ENCODE peak calls at places on chromosomes 7 and 10, in nine cellular contexts. One of them, this sample, is unnamed.
A peak's percentile ranks its signal among the peaks of the same experiment; 100 is the strongest.

GRCh38 chr7:74412061-74412460 is 41.6 kb upstream of the GTF2IRD1 start:
- DNase-seq in heart left ventricle: no peak
- DNase-seq in A549: no peak
- DNase-seq in H9: no peak
- DNase-seq in CD4-positive, alpha-beta T cell: no peak
- DNase-seq in heart right ventricle: no peak
- DNase-seq in H1: no peak
- DNase-seq in prostate gland: no peak
- DNase-seq in HCT116: no peak
- DNase-seq in this sample: no peak

GRCh38 chr7:94040254-94040653 is 36.1 kb upstream of the BET1 start:
- DNase-seq in heart left ventricle: no peak
- DNase-seq in A549: no peak
- DNase-seq in H9: no peak
- DNase-seq in CD4-positive, alpha-beta T cell: no peak
- DNase-seq in heart right ventricle: no peak
- DNase-seq in H1: no peak
- DNase-seq in prostate gland: no peak
- DNase-seq in HCT116: no peak
- DNase-seq in this sample: no peak

GRCh38 chr7:35781767-35782515 is 18.9 kb upstream of the SEPTIN7 start:
- DNase-seq in heart left ventricle: no peak
- DNase-seq in A549: no peak
- DNase-seq in H9: no peak
- DNase-seq in CD4-positive, alpha-beta T cell: no peak
- DNase-seq in heart right ventricle: no peak
- DNase-seq in H1: no peak
- DNase-seq in prostate gland: no peak
- DNase-seq in HCT116: no peak
- DNase-seq in this sample: no peak

GRCh38 chr10:78781251-78781913 is 287.4 kb upstream of the ZMIZ1 start:
- DNase-seq in heart left ventricle: no peak
- DNase-seq in A549: no peak
- DNase-seq in H9: no peak
- DNase-seq in CD4-positive, alpha-beta T cell: no peak
- DNase-seq in heart right ventricle: no peak
- DNase-seq in H1: no peak
- DNase-seq in prostate gland: no peak
- DNase-seq in HCT116: no peak
- DNase-seq in this sample: no peak

GRCh38 chr7:8131694-8132605 is 130.0 kb downstream of the ICA1 start:
- DNase-seq in heart left ventricle: no peak
- DNase-seq in A549: no peak
- DNase-seq in H9: no peak
- DNase-seq in CD4-positive, alpha-beta T cell: peak; percentile 37
- DNase-seq in heart right ventricle: no peak
- DNase-seq in H1: no peak
- DNase-seq in prostate gland: no peak
- DNase-seq in HCT116: no peak
- DNase-seq in this sample: no peak

GRCh38 chr10:61643316-61643751 is 19.4 kb upstream of the CABCOCO1 start:
- DNase-seq in heart left ventricle: no peak
- DNase-seq in A549: no peak
- DNase-seq in H9: no peak
- DNase-seq in CD4-positive, alpha-beta T cell: no peak
- DNase-seq in heart right ventricle: no peak
- DNase-seq in H1: no peak
- DNase-seq in prostate gland: no peak
- DNase-seq in HCT116: no peak
- DNase-seq in this sample: no peak

GRCh38 chr7:64876792-64877713 is 26.0 kb upstream of the ZNF273 start:
- DNase-seq in heart left ventricle: peak; percentile 45
- DNase-seq in A549: no peak
- DNase-seq in H9: peak; percentile 27
- DNase-seq in CD4-positive, alpha-beta T cell: peak; percentile 52
- DNase-seq in heart right ventricle: peak; percentile 51
- DNase-seq in H1: peak; percentile 4
- DNase-seq in prostate gland: peak; percentile 46
- DNase-seq in HCT116: no peak
- DNase-seq in this sample: peak; percentile 55

GRCh38 chr10:8035641-8036520 is 18.6 kb upstream of the GATA3 start:
- DNase-seq in heart left ventricle: no peak
- DNase-seq in A549: no peak
- DNase-seq in H9: no peak
- DNase-seq in CD4-positive, alpha-beta T cell: no peak
- DNase-seq in heart right ventricle: no peak
- DNase-seq in H1: peak; percentile 54
- DNase-seq in prostate gland: no peak
- DNase-seq in HCT116: no peak
- DNase-seq in this sample: no peak

GRCh38 chr10:77247076-77247561 is 390.5 kb downstream of the KCNMA1 start:
- DNase-seq in heart left ventricle: no peak
- DNase-seq in A549: no peak
- DNase-seq in H9: no peak
- DNase-seq in CD4-positive, alpha-beta T cell: no peak
- DNase-seq in heart right ventricle: no peak
- DNase-seq in H1: no peak
- DNase-seq in prostate gland: no peak
- DNase-seq in HCT116: no peak
- DNase-seq in this sample: no peak

GRCh38 chr10:82397859-82398258 is 522.9 kb downstream of the NRG3 start:
- DNase-seq in heart left ventricle: no peak
- DNase-seq in A549: no peak
- DNase-seq in H9: no peak
- DNase-seq in CD4-positive, alpha-beta T cell: no peak
- DNase-seq in heart right ventricle: no peak
- DNase-seq in H1: no peak
- DNase-seq in prostate gland: no peak
- DNase-seq in HCT116: no peak
- DNase-seq in this sample: no peak

GRCh38 chr10:26640391-26640790 is 57.1 kb upstream of the PDSS1 start:
- DNase-seq in heart left ventricle: no peak
- DNase-seq in A549: no peak
- DNase-seq in H9: no peak
- DNase-seq in CD4-positive, alpha-beta T cell: no peak
- DNase-seq in heart right ventricle: no peak
- DNase-seq in H1: no peak
- DNase-seq in prostate gland: no peak
- DNase-seq in HCT116: no peak
- DNase-seq in this sample: no peak

GRCh38 chr10:5423774-5424173 is 11.4 kb downstream of the NET1 start:
- DNase-seq in heart left ventricle: no peak
- DNase-seq in A549: no peak
- DNase-seq in H9: no peak
- DNase-seq in CD4-positive, alpha-beta T cell: no peak
- DNase-seq in heart right ventricle: no peak
- DNase-seq in H1: no peak
- DNase-seq in prostate gland: no peak
- DNase-seq in HCT116: no peak
- DNase-seq in this sample: no peak

DNA sequence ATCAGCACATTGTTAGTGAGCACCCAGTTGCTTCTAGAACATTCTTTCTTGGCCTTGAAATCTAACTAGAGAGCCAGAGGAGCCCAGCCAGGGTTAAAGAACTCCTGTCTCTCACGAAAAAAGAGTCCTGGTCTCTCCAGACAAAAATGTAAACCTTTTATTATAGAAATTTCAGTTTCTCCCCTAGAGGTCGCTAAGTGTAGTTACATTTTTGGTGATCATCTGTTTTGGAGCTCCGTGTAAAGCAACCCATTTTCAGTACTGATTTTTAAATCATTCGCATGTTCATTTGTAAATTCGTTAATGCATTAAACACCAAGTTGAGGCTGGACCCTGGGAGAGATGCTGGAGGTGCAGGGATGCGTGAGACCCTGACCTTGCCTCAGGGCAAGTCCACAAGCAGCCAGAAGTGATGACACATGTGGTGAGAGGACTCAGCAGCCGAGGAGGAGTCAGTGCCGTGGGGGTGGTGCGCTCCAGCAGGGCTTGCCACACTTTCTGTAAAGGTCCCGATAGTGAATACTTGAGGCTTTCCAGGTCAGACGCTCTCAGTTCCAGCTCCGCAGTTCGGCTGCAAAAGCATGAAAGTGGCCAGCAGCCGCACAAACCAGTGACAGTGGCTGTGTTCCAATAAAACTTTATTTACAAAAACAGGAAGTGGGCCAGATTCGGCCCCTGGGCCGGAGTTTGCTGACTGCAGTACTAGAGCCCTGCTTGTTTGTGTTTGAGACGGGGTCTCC is 578.6 kb upstream of the FOXK1 start:
- DNase-seq in heart left ventricle: no peak
- DNase-seq in A549: peak; percentile 59
- DNase-seq in H9: peak; percentile 52
- DNase-seq in CD4-positive, alpha-beta T cell: no peak
- DNase-seq in heart right ventricle: no peak
- DNase-seq in H1: peak; percentile 58
- DNase-seq in prostate gland: no peak
- DNase-seq in HCT116: peak; percentile 32
- DNase-seq in this sample: peak; percentile 72
- TF ChIP-seq CTCF in heart left ventricle: no peak
- TF ChIP-seq CTCF in A549: peak; percentile 52
- TF ChIP-seq CTCF in H9: peak; percentile 63
- TF ChIP-seq CTCF in CD4-positive, alpha-beta T cell: peak; percentile 25
- TF ChIP-seq CTCF in heart right ventricle: no peak
- TF ChIP-seq CTCF in H1: no peak
- TF ChIP-seq CTCF in prostate gland: peak; percentile 25
- TF ChIP-seq CTCF in HCT116: peak; percentile 29
- TF ChIP-seq CTCF in this sample: peak; percentile 41

GRCh38 chr10:121525276-121526039 is 72.8 kb downstream of the FGFR2 start:
- DNase-seq in heart left ventricle: no peak
- DNase-seq in A549: no peak
- DNase-seq in H9: no peak
- DNase-seq in CD4-positive, alpha-beta T cell: no peak
- DNase-seq in heart right ventricle: no peak
- DNase-seq in H1: no peak
- DNase-seq in prostate gland: peak; percentile 48
- DNase-seq in HCT116: no peak
- DNase-seq in this sample: no peak

GRCh38 chr10:121527690-121528089 is 70.6 kb downstream of the FGFR2 start:
- DNase-seq in heart left ventricle: no peak
- DNase-seq in A549: no peak
- DNase-seq in H9: no peak
- DNase-seq in CD4-positive, alpha-beta T cell: no peak
- DNase-seq in heart right ventricle: no peak
- DNase-seq in H1: no peak
- DNase-seq in prostate gland: no peak
- DNase-seq in HCT116: no peak
- DNase-seq in this sample: no peak

GRCh38 chr10:121524138-121524817 is 74.0 kb downstream of the FGFR2 start:
- DNase-seq in heart left ventricle: no peak
- DNase-seq in A549: no peak
- DNase-seq in H9: no peak
- DNase-seq in CD4-positive, alpha-beta T cell: no peak
- DNase-seq in heart right ventricle: no peak
- DNase-seq in H1: no peak
- DNase-seq in prostate gland: no peak
- DNase-seq in HCT116: no peak
- DNase-seq in this sample: no peak

GRCh38 chr10:121526040-121526790 is 72.0 kb downstream of the FGFR2 start:
- DNase-seq in heart left ventricle: no peak
- DNase-seq in A549: no peak
- DNase-seq in H9: no peak
- DNase-seq in CD4-positive, alpha-beta T cell: no peak
- DNase-seq in heart right ventricle: no peak
- DNase-seq in H1: no peak
- DNase-seq in prostate gland: no peak
- DNase-seq in HCT116: no peak
- DNase-seq in this sample: no peak

GRCh38 chr10:121526801-121527221 is 71.4 kb downstream of the FGFR2 start:
- DNase-seq in heart left ventricle: no peak
- DNase-seq in A549: no peak
- DNase-seq in H9: no peak
- DNase-seq in CD4-positive, alpha-beta T cell: no peak
- DNase-seq in heart right ventricle: no peak
- DNase-seq in H1: no peak
- DNase-seq in prostate gland: no peak
- DNase-seq in HCT116: no peak
- DNase-seq in this sample: no peak
- H3K27ac ChIP-seq in heart left ventricle: no peak overlapping the region
- H3K27ac ChIP-seq in A549: no peak overlapping the region
- H3K27ac ChIP-seq in H9: no peak overlapping the region
- H3K27ac ChIP-seq in CD4-positive, alpha-beta T cell: no peak overlapping the region
- H3K27ac ChIP-seq in heart right ventricle: no peak overlapping the region
- H3K27ac ChIP-seq in H1: no peak overlapping the region
- H3K27ac ChIP-seq in prostate gland: no peak overlapping the region
- H3K27ac ChIP-seq in HCT116: no peak overlapping the region
- H3K27ac ChIP-seq in this sample: no peak overlapping the region

GRCh38 chr7:23012797-23013714 is 874 bp downstream of the HYCC1 start:
- DNase-seq in heart left ventricle: peak; percentile 41
- DNase-seq in A549: peak; percentile 12
- DNase-seq in H9: peak; percentile 44
- DNase-seq in CD4-positive, alpha-beta T cell: peak; percentile 5
- DNase-seq in heart right ventricle: peak; percentile 30
- DNase-seq in H1: peak; percentile 66
- DNase-seq in prostate gland: peak; percentile 5
- DNase-seq in HCT116: no peak
- DNase-seq in this sample: no peak
- TF ChIP-seq CTCF in heart left ventricle: peak; percentile 12
- TF ChIP-seq CTCF in A549: no peak
- TF ChIP-seq CTCF in H9: no peak
- TF ChIP-seq CTCF in CD4-positive, alpha-beta T cell: no peak
- TF ChIP-seq CTCF in heart right ventricle: no peak
- TF ChIP-seq CTCF in H1: no peak
- TF ChIP-seq CTCF in prostate gland: no peak
- TF ChIP-seq CTCF in HCT116: no peak
- TF ChIP-seq CTCF in this sample: peak; percentile 33

GRCh38 chr7:87318741-87319140 is 26.7 kb upstream of the CROT start:
- DNase-seq in heart left ventricle: no peak
- DNase-seq in A549: no peak
- DNase-seq in H9: no peak
- DNase-seq in CD4-positive, alpha-beta T cell: no peak
- DNase-seq in heart right ventricle: no peak
- DNase-seq in H1: no peak
- DNase-seq in prostate gland: no peak
- DNase-seq in HCT116: no peak
- DNase-seq in this sample: no peak

GRCh38 chr7:87316097-87316700 is 29.3 kb upstream of the CROT start:
- DNase-seq in heart left ventricle: no peak
- DNase-seq in A549: no peak
- DNase-seq in H9: no peak
- DNase-seq in CD4-positive, alpha-beta T cell: no peak
- DNase-seq in heart right ventricle: no peak
- DNase-seq in H1: no peak
- DNase-seq in prostate gland: no peak
- DNase-seq in HCT116: no peak
- DNase-seq in this sample: no peak

GRCh38 chr7:87312215-87312865 is 33.1 kb upstream of the CROT start:
- DNase-seq in heart left ventricle: peak; percentile 45
- DNase-seq in A549: peak; percentile 52
- DNase-seq in H9: peak; percentile 67
- DNase-seq in CD4-positive, alpha-beta T cell: peak; percentile 49
- DNase-seq in heart right ventricle: peak; percentile 41
- DNase-seq in H1: peak; percentile 58
- DNase-seq in prostate gland: peak; percentile 53
- DNase-seq in HCT116: peak; percentile 29
- DNase-seq in this sample: peak; percentile 75

GRCh38 chr7:87316846-87317545 is 28.5 kb upstream of the CROT start:
- DNase-seq in heart left ventricle: no peak
- DNase-seq in A549: peak; percentile 14
- DNase-seq in H9: no peak
- DNase-seq in CD4-positive, alpha-beta T cell: no peak
- DNase-seq in heart right ventricle: no peak
- DNase-seq in H1: no peak
- DNase-seq in prostate gland: peak; percentile 80
- DNase-seq in HCT116: no peak
- DNase-seq in this sample: peak; percentile 80

GRCh38 chr7:87317691-87318245 is 27.7 kb upstream of the CROT start:
- DNase-seq in heart left ventricle: no peak
- DNase-seq in A549: no peak
- DNase-seq in H9: no peak
- DNase-seq in CD4-positive, alpha-beta T cell: no peak
- DNase-seq in heart right ventricle: no peak
- DNase-seq in H1: no peak
- DNase-seq in prostate gland: peak; percentile 10
- DNase-seq in HCT116: no peak
- DNase-seq in this sample: peak; percentile 37
- H3K27ac ChIP-seq in heart left ventricle: no peak overlapping the region
- H3K27ac ChIP-seq in A549: peak overlapping the region; percentile 76
- H3K27ac ChIP-seq in H9: no peak overlapping the region
- H3K27ac ChIP-seq in CD4-positive, alpha-beta T cell: no peak overlapping the region
- H3K27ac ChIP-seq in heart right ventricle: no peak overlapping the region
- H3K27ac ChIP-seq in H1: no peak overlapping the region
- H3K27ac ChIP-seq in prostate gland: peak overlapping the region; percentile 2
- H3K27ac ChIP-seq in HCT116: no peak overlapping the region
- H3K27ac ChIP-seq in this sample: peak overlapping the region; percentile 82

This sample was measured in RWPE1.